ENCODE peak calls at places on chromosomes 5 and 9, in nine cellular contexts. One of them, this sample, is unnamed.

GRCh38 chr9:4298255-4299005 is 1.4 kb downstream of the GLIS3 start:
- DNase-seq in astrocyte of the spinal cord: peak; percentile 50
- DNase-seq in coronary artery: peak; percentile 85
- DNase-seq in spleen: no peak
- DNase-seq in lower lobe of right lung: peak; percentile 50
- DNase-seq in AG09309: no peak
- DNase-seq in cardiac fibroblast: no peak
- DNase-seq in OCI-LY7: no peak
- DNase-seq in GM12865: peak; percentile 52
- DNase-seq in this sample: no peak

GRCh38 chr9:135516132-135516860 is 4.9 kb upstream of the LCN1 start:
- DNase-seq in astrocyte of the spinal cord: no peak
- DNase-seq in coronary artery: peak; percentile 49
- DNase-seq in spleen: peak; percentile 40
- DNase-seq in lower lobe of right lung: no peak
- DNase-seq in AG09309: no peak
- DNase-seq in cardiac fibroblast: no peak
- DNase-seq in OCI-LY7: no peak
- DNase-seq in GM12865: no peak
- DNase-seq in this sample: no peak

GRCh38 chr9:21709464-21710058 is 92.9 kb upstream of the MTAP start:
- DNase-seq in astrocyte of the spinal cord: peak; percentile 60
- DNase-seq in coronary artery: no peak
- DNase-seq in spleen: no peak
- DNase-seq in lower lobe of right lung: no peak
- DNase-seq in AG09309: no peak
- DNase-seq in cardiac fibroblast: peak; percentile 66
- DNase-seq in OCI-LY7: peak; percentile 69
- DNase-seq in GM12865: peak; percentile 74
- DNase-seq in this sample: no peak

GRCh38 chr5:135309391-135310327 is 89.4 kb downstream of the MACROH2A1 start:
- DNase-seq in astrocyte of the spinal cord: no peak
- DNase-seq in coronary artery: no peak
- DNase-seq in spleen: no peak
- DNase-seq in lower lobe of right lung: no peak
- DNase-seq in AG09309: no peak
- DNase-seq in cardiac fibroblast: no peak
- DNase-seq in OCI-LY7: no peak
- DNase-seq in GM12865: no peak
- DNase-seq in this sample: no peak

GRCh38 chr5:138273834-138274188 is 610 bp downstream of the GFRA3 start:
- DNase-seq in astrocyte of the spinal cord: no peak
- DNase-seq in coronary artery: no peak
- DNase-seq in spleen: no peak
- DNase-seq in lower lobe of right lung: no peak
- DNase-seq in AG09309: no peak
- DNase-seq in cardiac fibroblast: no peak
- DNase-seq in OCI-LY7: no peak
- DNase-seq in GM12865: no peak
- DNase-seq in this sample: no peak

GRCh38 chr5:140145818-140146522 is 20.2 kb downstream of the IGIP start:
- DNase-seq in astrocyte of the spinal cord: peak; percentile 60
- DNase-seq in coronary artery: peak; percentile 80
- DNase-seq in spleen: peak; percentile 92
- DNase-seq in lower lobe of right lung: peak; percentile 83
- DNase-seq in AG09309: no peak
- DNase-seq in cardiac fibroblast: peak; percentile 76
- DNase-seq in OCI-LY7: no peak
- DNase-seq in GM12865: peak; percentile 64
- DNase-seq in this sample: no peak

GRCh38 chr9:133113928-133114351 is 7.1 kb downstream of the RALGDS start:
- DNase-seq in astrocyte of the spinal cord: no peak
- DNase-seq in coronary artery: no peak
- DNase-seq in spleen: peak; percentile 80
- DNase-seq in lower lobe of right lung: peak; percentile 57
- DNase-seq in AG09309: no peak
- DNase-seq in cardiac fibroblast: no peak
- DNase-seq in OCI-LY7: no peak
- DNase-seq in GM12865: no peak
- DNase-seq in this sample: peak; percentile 90

GRCh38 chr9:133090187-133090586 is 28.4 kb downstream of the CEL start:
- DNase-seq in astrocyte of the spinal cord: no peak
- DNase-seq in coronary artery: no peak
- DNase-seq in spleen: no peak
- DNase-seq in lower lobe of right lung: no peak
- DNase-seq in AG09309: no peak
- DNase-seq in cardiac fibroblast: no peak
- DNase-seq in OCI-LY7: no peak
- DNase-seq in GM12865: no peak
- DNase-seq in this sample: peak; percentile 38

GRCh38 chr9:103674271-103674670 is 419.8 kb upstream of the SMC2 start:
- DNase-seq in astrocyte of the spinal cord: no peak
- DNase-seq in coronary artery: no peak
- DNase-seq in spleen: no peak
- DNase-seq in lower lobe of right lung: no peak
- DNase-seq in AG09309: no peak
- DNase-seq in cardiac fibroblast: no peak
- DNase-seq in OCI-LY7: no peak
- DNase-seq in GM12865: no peak
- DNase-seq in this sample: no peak

GRCh38 chr5:180161420-180162303 is 47.3 kb downstream of the RASGEF1C start:
- DNase-seq in astrocyte of the spinal cord: no peak
- DNase-seq in coronary artery: peak; percentile 64
- DNase-seq in spleen: no peak
- DNase-seq in lower lobe of right lung: no peak
- DNase-seq in AG09309: no peak
- DNase-seq in cardiac fibroblast: no peak
- DNase-seq in OCI-LY7: no peak
- DNase-seq in GM12865: no peak
- DNase-seq in this sample: peak; percentile 88

DNA sequence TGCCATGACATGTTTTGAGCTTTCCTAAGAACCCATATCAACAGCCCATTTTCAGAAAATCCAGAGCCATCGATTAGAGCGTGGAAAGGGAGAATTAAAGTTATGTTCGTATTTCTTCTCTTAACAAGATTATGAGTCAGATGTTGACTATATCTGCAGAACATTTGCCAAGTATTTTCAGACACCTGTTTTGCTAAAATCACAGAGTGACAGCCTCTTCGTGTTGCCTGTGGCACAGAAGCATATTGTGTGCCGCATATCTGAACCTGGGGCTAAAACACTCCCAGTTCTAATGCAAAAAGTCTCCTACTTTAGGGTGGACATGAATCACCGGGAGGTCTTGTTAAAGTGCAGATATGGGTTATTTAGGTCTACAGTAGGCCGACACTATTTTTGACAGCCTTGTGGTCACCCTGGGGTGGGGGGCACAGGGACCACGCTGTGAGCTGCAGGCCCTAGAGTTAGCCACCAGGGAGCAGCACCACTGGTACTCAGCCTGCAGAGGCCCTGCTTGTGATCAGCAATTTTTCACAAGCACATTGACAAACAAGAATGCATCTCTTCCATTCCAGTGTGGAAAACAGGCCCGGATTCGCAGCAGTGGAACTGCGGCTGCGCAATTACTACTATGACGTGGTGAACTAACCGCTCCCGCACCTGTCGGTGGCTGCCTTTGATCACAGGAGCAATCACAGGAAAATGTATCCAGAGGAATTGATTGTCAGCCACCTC is 93.5 kb downstream of the SYK start:
- DNase-seq in astrocyte of the spinal cord: no peak
- DNase-seq in coronary artery: no peak
- DNase-seq in spleen: no peak
- DNase-seq in lower lobe of right lung: no peak
- DNase-seq in AG09309: no peak
- DNase-seq in cardiac fibroblast: no peak
- DNase-seq in OCI-LY7: peak; percentile 47
- DNase-seq in GM12865: no peak
- DNase-seq in this sample: no peak
- TF ChIP-seq CTCF in astrocyte of the spinal cord: peak; percentile 58
- TF ChIP-seq CTCF in coronary artery: no peak
- TF ChIP-seq CTCF in spleen: no peak
- TF ChIP-seq CTCF in lower lobe of right lung: peak; percentile 43
- TF ChIP-seq CTCF in AG09309: peak; percentile 60
- TF ChIP-seq CTCF in cardiac fibroblast: peak; percentile 57
- TF ChIP-seq CTCF in OCI-LY7: peak; percentile 82
- TF ChIP-seq CTCF in GM12865: peak; percentile 59
- TF ChIP-seq CTCF in this sample: peak; percentile 74

GRCh38 chr9:36911601-36912412 is 122.3 kb downstream of the PAX5 start:
- DNase-seq in astrocyte of the spinal cord: no peak
- DNase-seq in coronary artery: no peak
- DNase-seq in spleen: no peak
- DNase-seq in lower lobe of right lung: no peak
- DNase-seq in AG09309: no peak
- DNase-seq in cardiac fibroblast: no peak
- DNase-seq in OCI-LY7: no peak
- DNase-seq in GM12865: no peak
- DNase-seq in this sample: no peak

GRCh38 chr9:36913393-36914211 is 120.5 kb downstream of the PAX5 start:
- DNase-seq in astrocyte of the spinal cord: no peak
- DNase-seq in coronary artery: no peak
- DNase-seq in spleen: no peak
- DNase-seq in lower lobe of right lung: no peak
- DNase-seq in AG09309: no peak
- DNase-seq in cardiac fibroblast: no peak
- DNase-seq in OCI-LY7: no peak
- DNase-seq in GM12865: no peak
- DNase-seq in this sample: no peak

GRCh38 chr9:36912620-36913019 is 121.4 kb downstream of the PAX5 start:
- DNase-seq in astrocyte of the spinal cord: no peak
- DNase-seq in coronary artery: no peak
- DNase-seq in spleen: no peak
- DNase-seq in lower lobe of right lung: no peak
- DNase-seq in AG09309: no peak
- DNase-seq in cardiac fibroblast: no peak
- DNase-seq in OCI-LY7: no peak
- DNase-seq in GM12865: no peak
- DNase-seq in this sample: no peak

GRCh38 chr9:36914212-36914577 is 119.9 kb downstream of the PAX5 start:
- DNase-seq in astrocyte of the spinal cord: no peak
- DNase-seq in coronary artery: no peak
- DNase-seq in spleen: no peak
- DNase-seq in lower lobe of right lung: no peak
- DNase-seq in AG09309: no peak
- DNase-seq in cardiac fibroblast: no peak
- DNase-seq in OCI-LY7: no peak
- DNase-seq in GM12865: no peak
- DNase-seq in this sample: no peak

GRCh38 chr9:36911037-36911436 is 123.0 kb downstream of the PAX5 start:
- DNase-seq in astrocyte of the spinal cord: no peak
- DNase-seq in coronary artery: no peak
- DNase-seq in spleen: no peak
- DNase-seq in lower lobe of right lung: no peak
- DNase-seq in AG09309: no peak
- DNase-seq in cardiac fibroblast: no peak
- DNase-seq in OCI-LY7: no peak
- DNase-seq in GM12865: no peak
- DNase-seq in this sample: no peak
- TF ChIP-seq CTCF in astrocyte of the spinal cord: peak; percentile 9
- TF ChIP-seq CTCF in coronary artery: no peak
- TF ChIP-seq CTCF in spleen: no peak
- TF ChIP-seq CTCF in lower lobe of right lung: no peak
- TF ChIP-seq CTCF in AG09309: no peak
- TF ChIP-seq CTCF in cardiac fibroblast: no peak
- TF ChIP-seq CTCF in OCI-LY7: peak; percentile 33
- TF ChIP-seq CTCF in GM12865: peak; percentile 4
- TF ChIP-seq CTCF in this sample: no peak

DNA sequence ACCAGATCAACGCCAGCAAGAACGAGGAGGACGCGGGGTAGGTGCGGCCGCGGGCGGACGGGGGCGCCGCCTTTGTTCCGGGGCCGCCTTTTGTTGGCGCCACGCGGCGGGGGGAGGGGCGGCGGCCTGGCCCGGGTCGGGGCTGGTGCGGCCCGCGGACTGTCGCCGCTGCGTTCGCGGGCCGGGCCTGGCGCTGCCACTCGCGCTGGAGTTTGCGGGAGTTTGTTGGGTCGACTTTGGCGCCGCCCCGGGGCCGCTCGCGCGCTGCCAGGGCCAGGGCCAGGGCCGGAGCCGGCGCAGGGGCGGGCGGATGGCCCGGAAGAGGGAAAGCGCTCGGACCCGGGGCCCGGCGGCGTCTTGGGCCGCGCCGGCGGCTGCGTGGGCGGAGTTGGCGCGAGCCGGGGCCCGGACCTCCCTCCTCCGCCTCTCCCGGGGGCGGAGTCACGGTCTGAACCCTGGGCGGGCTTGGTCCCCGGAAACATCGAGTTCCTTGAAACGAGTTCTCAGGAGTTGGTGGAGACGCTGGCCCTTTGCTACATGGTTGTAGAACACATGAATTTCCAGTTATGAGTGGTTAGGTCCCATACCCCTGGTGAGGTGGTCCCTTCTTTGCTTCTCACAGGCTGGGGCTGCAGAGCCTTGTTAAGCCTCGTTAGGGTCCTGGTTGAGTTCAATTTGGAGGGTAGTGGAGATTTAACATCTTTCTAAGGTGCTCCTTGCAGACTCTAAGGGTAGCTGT is 846 bp downstream of the HNRNPAB start:
- DNase-seq in astrocyte of the spinal cord: peak; percentile 70
- DNase-seq in coronary artery: peak; percentile 85
- DNase-seq in spleen: peak; percentile 95
- DNase-seq in lower lobe of right lung: peak; percentile 88
- DNase-seq in AG09309: no peak
- DNase-seq in cardiac fibroblast: peak; percentile 82
- DNase-seq in OCI-LY7: peak; percentile 88
- DNase-seq in GM12865: peak; percentile 89
- DNase-seq in this sample: no peak
- TF ChIP-seq CTCF in astrocyte of the spinal cord: no peak
- TF ChIP-seq CTCF in coronary artery: no peak
- TF ChIP-seq CTCF in spleen: no peak
- TF ChIP-seq CTCF in lower lobe of right lung: no peak
- TF ChIP-seq CTCF in AG09309: no peak
- TF ChIP-seq CTCF in cardiac fibroblast: no peak
- TF ChIP-seq CTCF in OCI-LY7: peak; percentile 21
- TF ChIP-seq CTCF in GM12865: no peak
- TF ChIP-seq CTCF in this sample: no peak

DNA sequence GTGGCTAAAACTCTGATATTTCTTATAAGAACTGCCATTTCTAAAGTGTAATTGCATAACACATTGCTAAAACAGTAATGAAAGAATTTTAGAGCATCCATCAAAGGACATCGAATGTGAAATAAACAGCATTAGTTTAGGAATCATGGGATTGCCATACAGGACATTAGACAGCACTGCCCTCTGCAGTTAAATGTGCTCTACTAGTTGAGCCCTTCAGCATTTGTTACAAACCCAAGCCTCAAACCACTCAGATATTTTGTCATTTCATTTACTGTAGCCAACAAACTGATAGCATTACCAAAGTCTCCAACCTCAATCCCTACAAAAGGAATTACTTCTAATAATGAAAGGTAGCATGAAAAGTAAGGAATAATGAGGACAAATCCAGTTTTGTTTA is 116.8 kb upstream of the COX7C start:
- DNase-seq in astrocyte of the spinal cord: no peak
- DNase-seq in coronary artery: no peak
- DNase-seq in spleen: no peak
- DNase-seq in lower lobe of right lung: no peak
- DNase-seq in AG09309: no peak
- DNase-seq in cardiac fibroblast: no peak
- DNase-seq in OCI-LY7: no peak
- DNase-seq in GM12865: no peak
- DNase-seq in this sample: no peak
- TF ChIP-seq CTCF in astrocyte of the spinal cord: no peak
- TF ChIP-seq CTCF in coronary artery: no peak
- TF ChIP-seq CTCF in spleen: no peak
- TF ChIP-seq CTCF in lower lobe of right lung: no peak
- TF ChIP-seq CTCF in AG09309: no peak
- TF ChIP-seq CTCF in cardiac fibroblast: no peak
- TF ChIP-seq CTCF in OCI-LY7: peak; percentile 16
- TF ChIP-seq CTCF in GM12865: no peak
- TF ChIP-seq CTCF in this sample: peak; percentile 57